ENCODE peak calls at places on chromosome 4, in four cellular contexts. X, V, P and B are unnamed samples.

GRCh38 chr4:90445380-90445779 is 318.2 kb downstream of the CCSER1 start:
- DNase-seq in X (no peak), V (no peak), P (no peak), B (no peak)

GRCh38 chr4:124095596-124095995 is 616.9 kb downstream of the ANKRD50 start:
- DNase-seq in X (no peak), V (no peak), P (no peak), B (no peak)

GRCh38 chr4:23422878-23423277 is 467.0 kb downstream of the PPARGC1A start:
- DNase-seq in X (no peak), V (no peak), P (no peak), B (no peak)

GRCh38 chr4:137532869-137533236 is 559 bp upstream of the PCDH18 start:
- DNase-seq in X (no peak), V (no peak), P (no peak), B (no peak)

GRCh38 chr4:139988863-139989765 is 164.9 kb downstream of the MAML3 start:
- DNase-seq in X (peak), V (peak), P (no peak), B (peak)

GRCh38 chr4:114598191-114599121 is at the start of gene UGT8:
- DNase-seq in X (peak), V (peak), P (peak), B (no peak)

GRCh38 chr4:77010841-77011354 is 61.3 kb downstream of the SEPTIN11 start:
- DNase-seq in X (no peak), V (no peak), P (no peak), B (no peak)

GRCh38 chr4:56704074-56704473 is 23.0 kb upstream of the HOPX start:
- DNase-seq in X (no peak), V (no peak), P (no peak), B (no peak)

GRCh38 chr4:138078264-138078663 is 163.9 kb downstream of the SLC7A11 start:
- DNase-seq in X (no peak), V (no peak), P (no peak), B (no peak)

GRCh38 chr4:79184461-79184860 is 141.4 kb downstream of the NAA11 start:
- DNase-seq in X (no peak), V (no peak), P (no peak), B (no peak)

GRCh38 chr4:11626046-11626445 is 197.4 kb upstream of the HS3ST1 start:
- DNase-seq in X (no peak), V (no peak), P (no peak), B (no peak)

GRCh38 chr4:70948665-70949284 is 44.7 kb upstream of the DCK start:
- DNase-seq in X (no peak), V (no peak), P (no peak), B (no peak)

DNA sequence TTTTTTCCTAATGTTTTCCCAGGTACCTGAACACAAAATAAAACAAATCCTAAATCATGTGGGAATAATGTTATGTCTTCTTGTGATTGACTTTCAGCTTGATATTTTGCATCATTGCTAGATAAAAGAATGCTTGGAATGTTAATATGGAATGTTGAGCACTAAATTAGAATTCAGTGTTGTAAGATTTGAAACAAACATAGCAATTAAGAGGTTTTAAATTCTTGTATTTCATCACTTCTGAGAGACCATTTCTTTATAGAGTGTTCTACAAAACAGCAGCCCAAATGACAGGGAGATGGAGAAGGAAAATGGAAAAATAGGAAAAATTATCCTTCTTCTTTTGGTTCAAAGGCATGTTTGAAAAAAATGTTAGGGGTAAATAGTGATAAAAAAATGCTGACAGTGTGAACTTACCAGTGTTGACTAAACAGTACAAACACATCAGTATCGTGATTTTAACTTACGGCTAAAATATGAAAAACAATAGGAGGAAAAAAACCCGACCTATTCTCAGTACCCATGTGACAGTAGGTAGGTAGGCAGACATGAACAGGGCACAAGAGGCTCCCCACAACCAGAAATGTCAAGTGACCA is 102.6 kb upstream of the PDE5A start:
- DNase-seq in X (no peak), V (no peak), P (no peak), B (no peak)
- H3K27ac ChIP-seq in X (peak), V (no peak), P (no peak), B (no peak)

GRCh38 chr4:40918330-40918729 is 168.6 kb downstream of the NSUN7 start:
- DNase-seq in X (peak), V (no peak), P (no peak), B (peak)
- TF ChIP-seq CTCF in X (no peak), V (no peak), P (no peak), B (no peak)

GRCh38 chr4:36244257-36245084 is at the start of gene ARAP2:
- DNase-seq in X (peak), V (peak), P (peak), B (no peak)
- H3K4me3 ChIP-seq in X (peak), V (peak), P (peak), B (peak)

GRCh38 chr4:38909015-38909414 is 41.4 kb downstream of the FAM114A1 start:
- DNase-seq in X (no peak), V (no peak), P (no peak), B (no peak)

GRCh38 chr4:38902221-38902620 is 34.6 kb downstream of the FAM114A1 start:
- DNase-seq in X (no peak), V (no peak), P (no peak), B (no peak)

GRCh38 chr4:38902695-38903094 is 35.1 kb downstream of the FAM114A1 start:
- DNase-seq in X (no peak), V (peak), P (no peak), B (no peak)

GRCh38 chr4:38904090-38904666 is 36.6 kb downstream of the FAM114A1 start:
- DNase-seq in X (peak), V (peak), P (no peak), B (no peak)

DNA sequence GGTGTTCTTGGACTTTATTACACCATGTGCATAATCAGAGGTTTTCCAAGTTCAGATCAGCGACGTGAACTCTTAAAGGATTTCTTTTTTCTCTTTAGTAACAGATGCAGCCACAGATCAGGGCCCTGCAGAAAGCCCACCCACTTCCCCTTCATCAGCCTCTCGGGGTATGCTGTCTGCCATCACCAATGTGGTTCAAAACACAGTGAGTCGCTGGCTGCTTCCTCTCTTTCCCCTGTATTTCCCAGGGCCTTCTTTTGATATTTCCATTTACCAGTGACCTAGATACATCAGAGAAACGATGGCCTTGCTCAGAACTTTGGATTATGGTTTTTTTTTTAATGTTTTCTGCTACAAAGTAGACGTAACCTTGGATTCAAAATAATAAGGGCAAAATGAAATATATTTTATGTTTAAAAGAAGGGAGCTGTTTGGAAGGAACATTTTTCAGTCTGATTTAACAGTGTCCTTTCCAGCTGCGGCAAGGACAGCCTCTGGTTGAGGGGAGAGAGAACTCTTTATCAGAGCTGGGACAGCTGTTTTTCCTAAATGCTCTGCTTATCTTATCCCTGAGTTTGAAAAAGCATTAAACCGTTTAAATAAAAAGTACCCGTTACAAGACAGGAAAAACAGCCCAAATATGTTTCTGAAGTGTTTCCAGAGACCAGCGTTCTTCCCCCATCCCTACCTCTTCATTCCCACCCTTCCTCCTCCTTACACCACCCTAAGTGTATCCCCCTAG is 38.2 kb downstream of the FAM114A1 start:
- DNase-seq in X (no peak), V (no peak), P (no peak), B (no peak)
- H3K27ac ChIP-seq in X (no peak), V (peak), P (peak), B (no peak)

DNA sequence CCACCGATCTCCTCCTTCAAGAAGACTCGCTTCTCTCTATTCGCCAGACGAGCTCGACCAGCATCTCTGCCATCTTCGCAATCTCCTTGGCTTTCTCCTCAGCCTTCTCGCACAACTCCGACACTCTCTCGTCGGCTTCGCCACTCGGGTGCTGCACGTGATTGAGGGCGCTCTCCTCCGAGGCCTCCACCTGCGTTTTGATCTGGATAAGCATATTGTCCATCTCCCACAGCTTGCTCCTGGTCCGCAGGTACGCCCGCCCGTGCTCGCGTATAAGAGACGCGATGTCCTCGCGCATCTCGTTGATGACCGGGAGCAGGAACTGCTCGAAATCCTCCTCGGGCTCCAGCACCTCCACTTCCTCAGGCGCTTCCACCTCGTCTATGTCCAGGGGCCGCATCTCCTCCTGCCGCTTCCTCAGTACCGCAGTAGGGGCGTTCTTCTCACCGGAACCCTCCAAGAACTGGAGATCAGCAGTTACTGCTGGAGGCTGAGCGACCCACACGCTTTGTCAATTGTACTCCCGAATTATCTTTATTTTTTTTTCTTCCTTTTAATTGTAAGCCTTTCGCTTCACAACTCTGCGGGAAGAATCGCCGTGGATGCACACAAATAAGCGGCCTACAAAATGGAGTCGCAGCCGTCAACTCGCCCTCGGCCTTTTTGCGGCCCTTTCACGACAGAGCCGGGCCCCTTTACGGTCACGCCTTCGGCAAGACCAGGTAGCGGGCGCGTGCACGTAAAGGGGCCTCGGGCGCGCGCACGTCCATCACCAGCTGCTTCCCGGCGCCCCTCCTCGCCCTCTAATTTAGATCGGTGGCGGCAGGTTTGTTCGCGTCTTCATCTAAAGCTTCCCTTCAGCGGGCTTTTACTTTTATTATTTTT is at the start of gene MRFAP1L1:
- DNase-seq in X (peak), V (peak), P (peak), B (peak)
- TF ChIP-seq CTCF in X (no peak), V (peak), P (peak), B (peak)

DNA sequence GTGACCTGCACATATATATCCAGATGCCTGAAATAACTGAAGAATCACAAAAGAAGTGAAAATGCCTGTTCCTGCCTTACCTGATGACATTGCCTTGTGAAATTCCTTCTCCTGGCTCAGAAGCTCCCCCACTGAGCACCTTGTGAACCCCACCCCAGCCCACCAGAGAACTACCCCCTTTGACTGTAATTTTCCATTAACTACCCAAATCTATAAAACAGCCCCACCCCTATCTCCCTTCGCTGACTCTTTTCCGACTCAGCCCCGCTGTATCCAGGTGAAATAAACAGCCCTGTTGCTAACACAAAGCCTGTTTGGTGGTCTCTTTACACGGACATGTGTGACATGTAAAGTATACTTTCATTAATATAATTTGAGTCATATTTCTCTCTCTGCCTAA is 320.3 kb upstream of the TECRL start:
- DNase-seq in X (no peak), V (no peak), P (no peak), B (no peak)
- H3K4me3 ChIP-seq in X (no peak), V (no peak), P (no peak), B (no peak)

GRCh38 chr4:105461221-105462041 is 12.4 kb downstream of the PPA2 start:
- DNase-seq in X (no peak), V (no peak), P (no peak), B (no peak)
- H3K27ac ChIP-seq in X (no peak), V (no peak), P (no peak), B (no peak)

GRCh38 chr4:82123934-82124333 is 249.9 kb downstream of the HNRNPD start:
- DNase-seq in X (no peak), V (no peak), P (no peak), B (no peak)
- TF ChIP-seq CTCF in X (no peak), V (no peak), P (no peak), B (no peak)

GRCh38 chr4:168830777-168831512 is 179.1 kb downstream of the CBR4 start:
- DNase-seq in X (no peak), V (no peak), P (no peak), B (no peak)

GRCh38 chr4:168832746-168833575 is 177.1 kb downstream of the CBR4 start:
- DNase-seq in X (no peak), V (peak), P (peak), B (no peak)

GRCh38 chr4:168835880-168836454 is 174.1 kb downstream of the CBR4 start:
- DNase-seq in X (no peak), V (no peak), P (no peak), B (no peak)

GRCh38 chr4:168831585-168831918 is 178.5 kb downstream of the CBR4 start:
- DNase-seq in X (no peak), V (peak), P (no peak), B (no peak)

GRCh38 chr4:168831919-168832745 is 177.9 kb downstream of the CBR4 start:
- DNase-seq in X (peak), V (peak), P (peak), B (no peak)
- H3K4me3 ChIP-seq in X (peak), V (peak), P (peak), B (peak)

DNA sequence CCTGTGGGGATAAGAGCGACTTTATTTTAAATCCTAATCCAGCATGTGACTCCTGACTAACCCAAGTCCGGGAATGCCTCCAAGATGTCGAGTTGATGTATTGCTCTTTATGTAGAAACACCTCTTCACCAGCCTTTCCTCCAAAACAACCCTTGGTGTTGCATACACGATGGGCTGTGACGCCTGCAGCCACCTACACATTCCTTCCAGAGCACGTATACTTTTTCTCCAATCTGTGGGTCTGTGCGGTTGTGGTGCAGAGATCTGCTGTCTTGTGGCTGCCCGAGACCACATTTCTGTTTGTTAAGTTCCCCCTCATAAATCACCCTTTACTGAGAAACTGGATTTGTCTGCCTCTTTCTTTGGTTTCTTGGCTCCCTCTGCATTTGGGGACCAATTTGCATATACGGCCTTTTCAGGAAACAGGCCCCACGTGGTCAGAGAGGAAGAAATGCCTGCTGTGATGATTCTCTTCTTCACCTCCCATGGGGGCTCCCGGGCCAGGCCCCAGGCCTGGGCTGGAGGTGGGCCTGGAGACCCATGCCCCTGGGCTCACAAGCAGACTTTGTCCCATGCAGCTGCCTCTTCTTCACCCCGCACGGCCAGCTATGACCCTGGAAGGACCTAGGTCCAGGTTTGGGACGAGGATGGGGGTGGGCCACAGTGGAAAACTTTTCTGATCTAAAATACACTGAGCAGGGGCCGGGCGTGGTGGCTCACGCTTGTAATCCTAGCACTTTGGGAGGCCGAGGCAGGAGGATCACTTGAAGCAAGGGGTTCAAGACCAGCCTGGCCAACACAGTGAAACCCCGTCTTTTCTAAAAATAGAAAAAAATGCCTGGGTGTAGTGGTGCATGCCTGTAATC is 21.4 kb upstream of the AFAP1 start:
- DNase-seq in X (peak), V (peak), P (no peak), B (peak)
- H3K27ac ChIP-seq in X (peak), V (no peak), P (no peak), B (peak)